ENCODE peak calls at places on chromosomes 4 and X, in nine cellular contexts. F is CMK, I is epithelial cell of esophagus, E is MCF 10A, J is AG04449, B is immature natural killer cell, S is fibroblast of gingiva, P is right cardiac atrium, V is cardiac fibroblast. X is an unnamed sample.
A peak's percentile ranks its signal among the peaks of the same experiment; 100 is the strongest.

GRCh38 chr4:141713771-141714445 is 77.5 kb downstream of the IL15 start:
- DNase-seq in J (no peak), I (peak; percentile 55), S (no peak), E (peak; percentile 60), V (peak; percentile 51), F (no peak), P (no peak), B (no peak), X (no peak)

GRCh38 chrX:22674947-22675346 is 324.8 kb upstream of the DDX53 start:
- DNase-seq in P (no peak), E (no peak), F (no peak), I (peak; percentile 2), S (no peak), V (no peak), J (no peak), B (no peak), X (no peak)

GRCh38 chr4:181030961-181031360 is 1212.2 kb upstream of the TENM3 start:
- DNase-seq in F (no peak), B (no peak), P (no peak), E (peak; percentile 57), S (peak; percentile 83), V (no peak), I (no peak), J (no peak), X (no peak)

GRCh38 chr4:47662975-47663374 is 174.9 kb downstream of the CORIN start:
- DNase-seq in P (no peak), I (peak; percentile 23), F (no peak), J (no peak), B (no peak), E (peak; percentile 39), S (no peak), V (peak; percentile 23), X (no peak)

GRCh38 chrX:150896632-150897031 is 1.8 kb downstream of the CD99L2 start:
- DNase-seq in F (no peak), E (no peak), B (no peak), I (no peak), J (no peak), S (no peak), V (no peak), P (no peak), X (no peak)

GRCh38 chr4:1593038-1593417 is 91.1 kb downstream of the FAM53A start:
- DNase-seq in S (no peak), F (no peak), E (no peak), B (no peak), J (no peak), P (peak; percentile 17), V (no peak), I (no peak), X (no peak)

GRCh38 chrX:68929332-68930150 is 100.7 kb downstream of the EFNB1 start:
- DNase-seq in J (no peak), S (peak; percentile 17), I (peak; percentile 75), F (no peak), B (no peak), E (peak; percentile 88), P (no peak), V (peak; percentile 78), X (no peak)

GRCh38 chr4:118823471-118823870 is 12.5 kb downstream of the SEC24D start:
- DNase-seq in F (no peak), B (no peak), J (no peak), P (no peak), S (no peak), I (peak; percentile 83), V (no peak), E (peak; percentile 91), X (no peak)

GRCh38 chr4:10715696-10716095 is 31.1 kb upstream of the CLNK start:
- DNase-seq in E (peak; percentile 13), I (peak; percentile 45), J (no peak), P (no peak), F (no peak), S (no peak), B (no peak), V (peak; percentile 17), X (no peak)

GRCh38 chr4:48247142-48247877 is 22.3 kb downstream of the TEC start:
- DNase-seq in I (no peak), S (peak; percentile 92), J (no peak), E (peak; percentile 50), B (no peak), V (peak; percentile 39), P (no peak), F (no peak), X (no peak)

GRCh38 chrX:115018944-115019343 is 1.5 kb upstream of the IL13RA2 start:
- DNase-seq in E (no peak), J (no peak), S (peak; percentile 36), V (peak; percentile 35), P (no peak), I (peak; percentile 26), F (no peak), B (no peak), X (no peak)

GRCh38 chr4:107843394-107843793 is 18.7 kb downstream of the SGMS2 start:
- DNase-seq in B (no peak), J (no peak), S (no peak), V (no peak), F (no peak), I (no peak), P (no peak), E (no peak), X (no peak)

GRCh38 chr4:114924311-114924710 is 189.1 kb downstream of the NDST4 start:
- DNase-seq in V (no peak), F (no peak), E (no peak), I (no peak), P (no peak), B (no peak), J (no peak), S (no peak), X (no peak)

GRCh38 chrX:9757366-9757765 is 8.3 kb downstream of the GPR143 start:
- DNase-seq in V (no peak), B (no peak), E (no peak), P (no peak), S (no peak), F (no peak), I (no peak), J (no peak), X (no peak)

GRCh38 chr4:5923306-5923830 is 30.5 kb upstream of the CRMP1 start:
- DNase-seq in S (no peak), E (no peak), I (no peak), F (no peak), V (no peak), B (no peak), P (no peak), J (no peak), X (no peak)

GRCh38 chr4:90095000-90095399 is 32.2 kb upstream of the CCSER1 start:
- DNase-seq in J (no peak), B (no peak), I (no peak), E (no peak), V (no peak), S (no peak), F (no peak), P (no peak), X (no peak)

X was measured in HL-60.